ENCODE peak calls at places on chromosomes 6 and 20, in seven cellular contexts. U is cardiac muscle cell, K is heart right ventricle, R is A549, V is right lobe of liver, J is sigmoid colon, H is stomach. B is an unnamed sample.

GRCh38 chr20:1816384-1817381 is 78.5 kb upstream of the SIRPA start:
- DNase-seq in U (peak; percentile 56), V (peak; percentile 47), J (no peak), K (peak; percentile 56), R (peak; percentile 55), H (no peak), B (no peak)

GRCh38 chr6:12733876-12734275 is 17.3 kb downstream of the PHACTR1 start:
- DNase-seq in U (no peak), V (no peak), R (no peak), J (no peak), H (no peak), K (no peak), B (no peak)

GRCh38 chr6:149150999-149151398 is 166.5 kb upstream of the TAB2 start:
- DNase-seq in J (no peak), V (no peak), U (no peak), H (no peak), K (no peak), R (no peak), B (no peak)

GRCh38 chr6:89148016-89148750 is 2.3 kb downstream of the PM20D2 start:
- DNase-seq in U (no peak), V (no peak), R (no peak), H (no peak), K (no peak), J (no peak), B (no peak)

GRCh38 chr6:73712536-73712935 is 16.5 kb downstream of the CD109 start:
- DNase-seq in H (no peak), J (no peak), U (no peak), V (no peak), K (no peak), R (no peak), B (no peak)

GRCh38 chr6:43386492-43386891 is 17.0 kb upstream of the ZNF318 start:
- DNase-seq in H (no peak), K (no peak), R (no peak), U (no peak), J (no peak), V (no peak), B (no peak)

GRCh38 chr6:16345449-16346330 is 107.3 kb downstream of the GMPR start:
- DNase-seq in R (peak; percentile 55), J (peak; percentile 77), H (no peak), V (no peak), K (no peak), U (peak; percentile 64), B (no peak)

GRCh38 chr6:12717356-12717755 is 789 bp downstream of the PHACTR1 start:
- DNase-seq in U (no peak), V (no peak), H (no peak), R (no peak), K (no peak), J (no peak), B (no peak)

GRCh38 chr20:13995841-13996240 is 525 bp downstream of the MACROD2 start:
- DNase-seq in J (peak; percentile 71), H (peak; percentile 70), V (peak; percentile 81), K (peak; percentile 3), U (no peak), R (peak; percentile 51), B (no peak)

GRCh38 chr20:58998656-58999055 is 8.4 kb downstream of the CTSZ start:
- DNase-seq in J (peak; percentile 41), K (no peak), R (no peak), H (no peak), U (no peak), V (peak; percentile 37), B (no peak)

GRCh38 chr20:39112196-39112743 is 150.1 kb downstream of the DHX35 start:
- DNase-seq in R (peak; percentile 66), J (no peak), H (peak; percentile 71), U (peak; percentile 52), V (peak; percentile 52), K (peak; percentile 40), B (no peak)

GRCh38 chr6:56624728-56625069 is 18.0 kb downstream of the DST start:
- DNase-seq in R (peak; percentile 45), J (no peak), V (no peak), H (no peak), K (no peak), U (no peak), B (no peak)

GRCh38 chr6:6619415-6619814 is 30.9 kb downstream of the LY86 start:
- DNase-seq in V (no peak), J (no peak), H (no peak), R (no peak), U (no peak), K (no peak), B (no peak)

GRCh38 chr20:51128198-51128597 is 105.3 kb upstream of the KCNG1 start:
- DNase-seq in K (no peak), H (no peak), R (peak; percentile 21), U (peak; percentile 57), V (no peak), J (no peak), B (peak; percentile 30)

GRCh38 chr20:46954490-46955038 is 59.9 kb downstream of the EYA2 start:
- DNase-seq in V (no peak), K (no peak), R (peak; percentile 94), H (no peak), U (peak; percentile 85), J (peak; percentile 32), B (no peak)

GRCh38 chr6:50823130-50823920 is 4.7 kb downstream of the TFAP2B start:
- DNase-seq in R (no peak), V (no peak), J (no peak), K (no peak), U (no peak), H (no peak), B (no peak)

GRCh38 chr6:166050559-166050958 is 117.1 kb downstream of the TBXT start:
- DNase-seq in U (no peak), R (no peak), J (no peak), K (no peak), V (no peak), H (no peak), B (no peak)

GRCh38 chr6:3500262-3501001 is 43.6 kb upstream of the SLC22A23 start:
- DNase-seq in K (no peak), R (no peak), H (no peak), U (no peak), V (no peak), J (no peak), B (peak; percentile 66)

GRCh38 chr6:150409576-150410066 is 40.8 kb downstream of the IYD start:
- DNase-seq in U (peak; percentile 12), K (peak; percentile 79), J (no peak), R (no peak), H (peak; percentile 89), V (peak; percentile 71), B (no peak)

GRCh38 chr20:63814833-63815612 is 16.0 kb downstream of the ZBTB46 start:
- DNase-seq in H (no peak), V (no peak), U (no peak), K (no peak), R (no peak), J (no peak), B (no peak)
- H3K4me1 ChIP-seq in H (peaks cover 12% of the 10 kb centered on the region), V (no peaks in the 10 kb centered on the region), U (peaks cover 6% of the 10 kb centered on the region), K (peaks cover 8% of the 10 kb centered on the region), R (peaks cover 3% of the 10 kb centered on the region), J (no peaks in the 10 kb centered on the region), B (no peaks in the 10 kb centered on the region)

DNA sequence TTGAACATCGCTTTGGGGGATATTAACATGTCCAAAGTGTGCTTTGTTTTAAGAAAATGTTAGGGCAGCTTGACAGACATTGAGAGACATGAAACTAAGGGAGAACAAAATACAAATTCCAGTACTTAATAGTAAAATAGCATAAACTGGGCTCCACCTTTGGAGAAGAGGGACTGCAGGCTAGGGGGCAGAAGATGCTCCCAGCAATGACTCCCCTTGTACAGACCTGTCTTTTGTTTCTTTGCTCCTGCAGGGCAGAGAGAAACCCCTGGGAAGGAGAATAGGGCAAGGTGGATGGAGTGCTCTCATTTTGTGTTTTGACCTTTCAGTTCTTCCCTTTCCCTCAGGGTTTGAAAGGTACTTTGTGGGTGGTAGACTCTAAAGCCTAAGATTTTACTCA is 115.6 kb upstream of the PLCB4 start:
- DNase-seq in V (no peak), H (no peak), R (no peak), U (no peak), J (no peak), K (no peak), B (no peak)
- TF ChIP-seq CTCF in V (no peak), H (no peak), R (no peak), U (no peak), J (no peak), K (no peak), B (no peak)

DNA sequence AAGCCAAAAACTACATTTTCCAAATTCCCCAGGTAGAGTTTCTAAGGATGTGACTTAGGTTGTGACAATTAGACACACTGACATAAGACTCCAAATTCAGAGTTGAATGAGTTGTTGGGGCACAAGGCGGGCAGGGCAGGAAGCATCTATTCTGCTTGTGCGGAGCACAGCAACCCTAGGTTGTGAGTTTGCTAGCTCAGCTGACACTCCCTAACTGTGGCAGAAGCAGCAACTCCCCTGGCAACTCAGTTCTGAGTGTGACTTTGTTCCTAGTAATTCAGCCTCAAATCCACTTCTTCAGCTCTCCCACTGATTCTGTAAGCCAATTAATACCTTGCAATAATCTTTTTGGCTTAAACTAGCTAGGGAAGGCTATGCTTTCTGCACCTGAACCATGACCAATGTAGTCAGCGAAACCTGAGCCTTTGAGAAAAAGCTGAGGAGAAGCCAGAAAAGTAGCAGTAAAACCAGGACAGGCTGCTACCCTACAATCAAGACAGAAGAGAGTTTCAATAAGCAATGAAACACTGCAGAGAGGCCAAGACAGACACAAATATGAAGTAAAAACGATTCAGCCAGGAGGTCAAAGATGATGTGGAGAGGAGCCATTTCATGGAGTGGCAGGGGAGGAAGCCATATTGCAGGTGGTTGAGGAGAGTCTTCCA is 30.0 kb upstream of the PAQR8 start:
- DNase-seq in K (no peak), U (no peak), R (no peak), J (no peak), V (no peak), H (no peak), B (no peak)
- H3K4me1 ChIP-seq in K (peaks cover 15% of the 10 kb centered on the region), U (peaks cover 9% of the 10 kb centered on the region), R (peaks cover 14% of the 10 kb centered on the region), J (no peaks in the 10 kb centered on the region), V (no peaks in the 10 kb centered on the region), H (peaks cover 35% of the 10 kb centered on the region), B (no peaks in the 10 kb centered on the region)

DNA sequence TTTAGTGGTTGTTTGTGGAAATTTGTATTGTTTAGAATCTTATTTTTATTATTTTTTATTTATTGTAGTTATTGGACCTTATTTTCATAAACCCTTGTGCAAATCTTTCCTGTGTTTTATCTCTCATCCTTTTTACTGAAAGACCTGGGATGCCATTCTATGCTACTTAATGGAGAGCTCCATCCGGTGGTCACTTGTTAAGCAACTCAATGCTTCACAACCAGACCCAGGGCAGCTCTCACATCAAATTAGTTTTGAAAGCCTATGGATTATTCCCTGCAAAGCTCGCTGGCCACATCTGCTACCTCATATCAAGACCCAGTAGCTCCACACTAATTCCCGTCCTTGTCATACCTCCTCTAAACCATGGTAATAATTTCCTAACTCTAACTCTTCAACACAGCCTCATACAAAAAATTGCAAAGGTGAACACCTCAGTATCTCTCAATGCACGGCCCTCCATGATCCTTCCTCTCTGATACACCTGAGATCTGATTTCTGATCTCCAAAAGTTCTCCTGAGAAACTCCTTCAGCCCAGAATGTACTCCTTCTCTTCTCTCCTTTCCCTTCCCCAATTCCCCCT is 296.6 kb upstream of the MANEA start:
- DNase-seq in U (peak; percentile 62), J (no peak), H (no peak), R (peak; percentile 40), V (no peak), K (peak; percentile 9), B (no peak)
- TF ChIP-seq CTCF in U (peak; percentile 55), J (no peak), H (no peak), R (no peak), V (peak; percentile 8), K (no peak), B (peak; percentile 56)

GRCh38 chr6:129253731-129254130 is 370.8 kb downstream of the LAMA2 start:
- DNase-seq in H (no peak), V (no peak), J (no peak), U (no peak), R (no peak), K (no peak), B (no peak)
- H3K4me1 ChIP-seq in H (no peaks in the 10 kb centered on the region), V (no peaks in the 10 kb centered on the region), J (no peaks in the 10 kb centered on the region), U (peaks cover 21% of the 10 kb centered on the region), R (no peaks in the 10 kb centered on the region), K (peaks cover 16% of the 10 kb centered on the region), B (no peaks in the 10 kb centered on the region)